ENCODE peak calls at places on chromosomes 6 and 20, in four cellular contexts. T, P, E and D are unnamed samples. For H3K9me1, the result is how much of the 10 kb centered on the place peaks cover.

GRCh38 chr6:37029249-37029959 is 23.9 kb downstream of the FGD2 start:
- DNase-seq in T (peak), E (peak), P (no peak), D (peak)

GRCh38 chr20:6026051-6026450 is 27.8 kb downstream of the LRRN4 start:
- DNase-seq in E (no peak), P (no peak), T (no peak), D (peak)

GRCh38 chr6:125746731-125747588 is 2.5 kb upstream of the HEY2 start:
- DNase-seq in E (peak), P (no peak), T (peak), D (peak)

GRCh38 chr6:84728602-84729001 is 35.8 kb downstream of the TBX18 start:
- DNase-seq in T (peak), P (peak), E (peak), D (peak)

GRCh38 chr20:32811886-32812285 is 7.9 kb upstream of the MAPRE1 start:
- DNase-seq in E (no peak), P (no peak), T (no peak), D (no peak)

GRCh38 chr20:19757487-19757972 is 528 bp upstream of the RIN2 start:
- DNase-seq in P (no peak), E (no peak), T (peak), D (peak)

GRCh38 chr20:62404112-62404665 is 2.9 kb downstream of the CABLES2 start:
- DNase-seq in P (no peak), T (no peak), E (no peak), D (no peak)

GRCh38 chr6:117613920-117614535 is 11.7 kb upstream of the GOPC start:
- DNase-seq in T (no peak), P (no peak), E (no peak), D (no peak)

GRCh38 chr6:116783852-116784251 is 18.3 kb upstream of the FAM162B start:
- DNase-seq in P (no peak), E (no peak), T (no peak), D (peak)

GRCh38 chr6:89591745-89592144 is 46.8 kb downstream of the LYRM2 start:
- DNase-seq in E (no peak), P (no peak), T (no peak), D (no peak)

GRCh38 chr20:50582092-50582491 is 71.9 kb downstream of the PTPN1 start:
- DNase-seq in P (no peak), T (no peak), E (no peak), D (no peak)

GRCh38 chr20:57582432-57583288 is 21.8 kb downstream of the PCK1 start:
- DNase-seq in E (peak), P (no peak), T (peak), D (peak)

GRCh38 chr6:159376443-159377182 is 207.4 kb downstream of the FNDC1 start:
- DNase-seq in E (no peak), T (no peak), P (no peak), D (no peak)

GRCh38 chr20:24487648-24488047 is 18.2 kb downstream of the SYNDIG1 start:
- DNase-seq in E (no peak), T (no peak), P (no peak), D (no peak)

GRCh38 chr20:63502671-63503172 is 3.8 kb upstream of the EEF1A2 start:
- DNase-seq in T (no peak), E (no peak), P (no peak), D (no peak)

GRCh38 chr20:20780127-20780822 is 67.8 kb upstream of the RALGAPA2 start:
- DNase-seq in E (no peak), T (no peak), P (no peak), D (no peak)

GRCh38 chr6:30612213-30612612 is 4.8 kb downstream of the PPP1R10 start:
- DNase-seq in E (no peak), T (no peak), P (no peak), D (peak)

GRCh38 chr6:43058511-43058910 is 723 bp downstream of the MRPL2 start:
- DNase-seq in T (no peak), E (no peak), P (no peak), D (no peak)

GRCh38 chr6:161366301-161366953 is 92.6 kb upstream of the AGPAT4 start:
- DNase-seq in P (no peak), T (no peak), E (no peak), D (no peak)

GRCh38 chr6:131592935-131593334 is 19.9 kb downstream of the ARG1 start:
- DNase-seq in E (no peak), P (no peak), T (no peak), D (no peak)

GRCh38 chr6:118468682-118469465 is 79.2 kb upstream of the PLN start:
- DNase-seq in T (peak), P (no peak), E (no peak), D (peak)

GRCh38 chr6:158694913-158695312 is 45.1 kb downstream of the SYTL3 start:
- DNase-seq in P (no peak), E (no peak), T (no peak), D (no peak)

GRCh38 chr6:169885831-169886230 is 134.4 kb downstream of the ERMARD start:
- DNase-seq in T (no peak), P (no peak), E (no peak), D (no peak)

GRCh38 chr6:138986578-138986977 is 1.5 kb downstream of the REPS1 start:
- DNase-seq in T (peak), P (no peak), E (peak), D (peak)

GRCh38 chr20:54197621-54198604 is 10.0 kb upstream of the PFDN4 start:
- DNase-seq in T (no peak), P (no peak), E (no peak), D (peak)

GRCh38 chr20:56195946-56196345 is 52.6 kb upstream of the MC3R start:
- DNase-seq in T (no peak), P (no peak), E (no peak), D (no peak)

GRCh38 chr20:46027245-46027853 is 1.7 kb upstream of the SLC12A5 start:
- DNase-seq in P (no peak), E (peak), T (peak), D (peak)

GRCh38 chr20:57601211-57601570 is 19.0 kb downstream of the ZBP1 start:
- DNase-seq in E (no peak), T (no peak), P (no peak), D (peak)

GRCh38 chr6:129774697-129775447 is 64.9 kb upstream of the ARHGAP18 start:
- DNase-seq in E (peak), P (peak), T (peak), D (peak)

GRCh38 chr6:100240798-100241197 is 223.9 kb downstream of the SIM1 start:
- DNase-seq in T (no peak), P (no peak), E (no peak), D (no peak)

DNA sequence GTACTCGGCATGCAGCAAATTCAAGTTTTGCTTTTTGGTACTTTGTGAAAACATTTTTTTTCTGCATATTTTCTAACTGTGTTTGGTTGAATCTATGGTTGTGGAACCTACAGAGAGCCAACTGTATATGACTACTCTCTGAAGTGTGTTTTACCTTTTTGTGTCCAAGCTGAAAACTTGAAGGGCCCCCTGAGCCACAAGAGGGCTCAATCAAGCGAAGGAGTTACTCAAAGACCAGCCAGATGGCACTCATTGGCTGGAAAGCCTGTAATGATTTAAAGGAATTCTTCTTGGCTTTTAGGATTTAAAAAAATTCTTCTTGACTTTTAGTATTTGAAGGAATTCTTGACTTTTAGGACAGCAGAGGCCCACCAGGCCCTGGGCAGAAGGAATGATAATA is 27.0 kb upstream of the ECI2 start:
- DNase-seq in T (no peak), E (no peak), P (no peak), D (no peak)
- H2AFZ ChIP-seq in T (no peak), E (no peak), P (no peak), D (no peak)

GRCh38 chr6:12313992-12314589 is 23.9 kb downstream of the EDN1 start:
- DNase-seq in T (peak), P (no peak), E (no peak), D (peak)
- H3K9me1 ChIP-seq in T (under half), P (under half), E (under half), D (under half)

GRCh38 chr6:41058783-41059181 is 5.8 kb downstream of the APOBEC2 start:
- DNase-seq in E (no peak), P (no peak), T (no peak), D (no peak)
- H2AFZ ChIP-seq in E (peak), P (no peak), T (no peak), D (no peak)

DNA sequence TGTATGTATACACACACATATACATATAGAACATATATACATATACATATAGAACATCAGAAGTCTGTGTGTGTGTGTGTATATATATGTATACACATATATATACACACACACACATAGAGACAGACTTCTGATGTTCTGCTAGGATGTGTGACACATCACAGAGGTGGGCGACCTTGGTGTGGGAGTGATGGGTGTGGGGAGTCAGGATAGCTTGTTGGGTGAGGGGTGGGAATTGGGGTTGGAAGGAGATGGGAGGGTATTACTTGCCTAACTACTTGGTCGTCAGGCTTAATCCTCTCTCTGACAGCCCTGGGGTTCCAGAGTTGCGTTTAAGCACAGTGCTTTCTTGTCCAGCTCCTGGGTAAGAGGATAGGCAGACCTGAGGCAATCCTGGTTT is 8.3 kb downstream of the MYO6 start:
- DNase-seq in E (no peak), T (no peak), P (no peak), D (no peak)
- H3K9me1 ChIP-seq in E (under half), T (under half), P (under half), D (under half)